ENCODE peak calls at places on chromosomes 13 and 19, in eight cellular contexts. Q is heart right ventricle; H is stimulated activated CD4-positive, alpha-beta T cell treated with anti-CD3 and anti-CD28 coated beads, Interleukin-2, amount 100 ng/mL, for 48 hours; M is T-helper 2 cell treated with Interferon-gamma antibody and Interleukin-4, amounts not matched to agents 5 μg/mL and 100 μg/mL, for 36 hours; O is NCI-H446 treated with DMSO at 0.1 percent for 48 hours; Y is heart left ventricle; E is RWPE1; N is effector CD4-positive, alpha-beta T cell. V is an unnamed sample.

GRCh38 chr13:51928231-51928630 is 66.5 kb downstream of the CCDC70 start:
- DNase-seq in E (no peak), Q (peak), Y (no peak), O (no peak), M (no peak), N (no peak), H (no peak), V (no peak)

GRCh38 chr13:37869506-37869755 is 141 bp downstream of the TRPC4 start:
- DNase-seq in H (no peak), Q (no peak), Y (no peak), O (no peak), N (no peak), M (no peak), E (peak), V (peak)

GRCh38 chr13:23822252-23822824 is 66.9 kb downstream of the MIPEP start:
- DNase-seq in E (no peak), H (no peak), Q (no peak), N (no peak), Y (no peak), O (no peak), M (no peak), V (no peak)

GRCh38 chr19:34248941-34249340 is 5.4 kb upstream of the GARRE1 start:
- DNase-seq in H (no peak), N (no peak), O (no peak), Q (no peak), M (no peak), Y (no peak), E (no peak), V (no peak)

GRCh38 chr13:87884874-87885273 is 213.7 kb downstream of the SLITRK5 start:
- DNase-seq in E (peak), M (no peak), H (no peak), O (peak), Y (peak), N (no peak), Q (no peak), V (no peak)

GRCh38 chr19:498977-499623 is 2.8 kb downstream of the MADCAM1 start:
- DNase-seq in N (no peak), O (no peak), Y (no peak), H (no peak), Q (no peak), M (no peak), E (no peak), V (no peak)

GRCh38 chr19:15672580-15673175 is at the start of gene CYP4F12:
- DNase-seq in N (no peak), Y (peak), H (no peak), E (peak), Q (peak), M (no peak), O (peak), V (peak)

GRCh38 chr19:6772028-6772865 is at the start of gene VAV1:
- DNase-seq in O (no peak), M (peak), Y (peak), Q (peak), H (peak), N (peak), E (no peak), V (no peak)

GRCh38 chr19:11446652-11447301 is 11.3 kb downstream of the PRKCSH start:
- DNase-seq in N (peak), Y (peak), M (no peak), E (no peak), Q (peak), H (peak), O (no peak), V (no peak)

GRCh38 chr19:861756-862528 is 2.5 kb downstream of the CFD start:
- DNase-seq in Y (no peak), Q (no peak), O (no peak), E (peak), N (peak), H (peak), M (peak), V (no peak)

GRCh38 chr19:54949412-54949811 is 2.1 kb upstream of the NLRP7 start:
- DNase-seq in M (no peak), Y (no peak), Q (no peak), H (no peak), O (no peak), N (no peak), E (no peak), V (no peak)

GRCh38 chr19:15995536-15995935 is 46.7 kb downstream of the OR10H4 start:
- DNase-seq in H (no peak), N (no peak), Q (no peak), E (no peak), M (no peak), Y (no peak), O (no peak), V (no peak)

GRCh38 chr13:26471807-26472206 is 85.7 kb upstream of the WASF3 start:
- DNase-seq in H (no peak), Q (no peak), Y (no peak), N (no peak), O (no peak), E (no peak), M (no peak), V (no peak)

GRCh38 chr19:39407394-39407643 is 672 bp downstream of the ZFP36 start:
- DNase-seq in Y (no peak), N (no peak), O (no peak), H (no peak), E (no peak), M (no peak), Q (no peak), V (no peak)

GRCh38 chr19:18300930-18301717 is 19.7 kb upstream of the JUND start:
- DNase-seq in Y (peak), H (no peak), E (peak), Q (peak), M (no peak), N (no peak), O (no peak), V (peak)

GRCh38 chr13:27970382-27971235 is 1.5 kb upstream of the CDX2 start:
- DNase-seq in Q (no peak), Y (no peak), O (no peak), M (no peak), N (no peak), E (no peak), H (no peak), V (no peak)

GRCh38 chr13:24220086-24220703 is 59.7 kb downstream of the SPATA13 start:
- DNase-seq in E (peak), Y (peak), M (peak), N (peak), O (peak), Q (peak), H (peak), V (peak)

GRCh38 chr13:25171517-25172302 is at the start of gene AMER2:
- DNase-seq in H (no peak), O (peak), E (no peak), Q (no peak), N (no peak), Y (no peak), M (no peak), V (no peak)

GRCh38 chr19:1383311-1384084 is at the start of gene NDUFS7:
- DNase-seq in M (peak), N (peak), H (peak), Q (peak), O (peak), E (peak), Y (peak), V (peak)

GRCh38 chr19:36837525-36837901 is 674 bp downstream of the ZNF790 start:
- DNase-seq in M (no peak), H (no peak), E (no peak), O (no peak), Y (no peak), N (no peak), Q (no peak), V (no peak)

GRCh38 chr19:41355035-41355434 is 1.3 kb upstream of the TGFB1 start:
- DNase-seq in O (no peak), E (no peak), N (no peak), H (no peak), Y (no peak), Q (no peak), M (no peak), V (no peak)

GRCh38 chr19:39252458-39252857 is 3.8 kb upstream of the IFNL4 start:
- DNase-seq in H (no peak), M (no peak), O (no peak), N (no peak), Y (no peak), Q (no peak), E (no peak), V (no peak)

GRCh38 chr13:22800726-22801401 is 379.9 kb upstream of the SGCG start:
- DNase-seq in H (no peak), Y (peak), O (no peak), N (no peak), M (no peak), Q (peak), E (no peak), V (no peak)

GRCh38 chr13:26482451-26483197 is 74.9 kb upstream of the WASF3 start:
- DNase-seq in N (peak), Q (peak), Y (peak), O (peak), E (peak), H (peak), M (peak), V (peak)

GRCh38 chr19:16026756-16027155 is 49.5 kb upstream of the TPM4 start:
- DNase-seq in M (no peak), Y (no peak), N (no peak), Q (no peak), E (no peak), O (no peak), H (no peak), V (no peak)

GRCh38 chr13:113658836-113659235 is 838 bp upstream of the ATP4B start:
- DNase-seq in H (no peak), N (no peak), M (no peak), E (no peak), O (no peak), Q (no peak), Y (no peak), V (no peak)

GRCh38 chr13:49288458-49288857 is 40.7 kb downstream of the CDADC1 start:
- DNase-seq in Q (no peak), Y (no peak), E (no peak), M (no peak), N (no peak), H (no peak), O (no peak), V (no peak)

V was measured in PC-9.